ENCODE peak calls at places on chromosomes 1 and 21, in four cellular contexts. Z is H1, I is K562, A is SK-N-SH. O is an unnamed sample.

GRCh38 chr1:28439320-28439719 is 66.5 kb upstream of the RCC1 start:
- DNase-seq in Z (no peak), I (no peak), A (no peak), O (no peak)

GRCh38 chr21:27756191-27756590 is 789.3 kb upstream of the ADAMTS5 start:
- DNase-seq in Z (no peak), I (no peak), A (no peak), O (no peak)

GRCh38 chr1:108117908-108118902 is 81.9 kb downstream of the SLC25A24 start:
- DNase-seq in Z (no peak), I (no peak), A (peak), O (no peak)

GRCh38 chr1:209150114-209150513 is 433.4 kb upstream of the CAMK1G start:
- DNase-seq in Z (no peak), I (no peak), A (no peak), O (peak)

GRCh38 chr1:161160763-161161162 is 1.5 kb downstream of the USP21 start:
- DNase-seq in Z (no peak), I (no peak), A (no peak), O (no peak)

GRCh38 chr1:55584521-55585401 is 369.6 kb upstream of the USP24 start:
- DNase-seq in Z (no peak), I (no peak), A (peak), O (no peak)

GRCh38 chr1:101282314-101283087 is 45.7 kb downstream of the S1PR1 start:
- DNase-seq in Z (no peak), I (no peak), A (no peak), O (no peak)

GRCh38 chr1:11634759-11635158 is 19.5 kb downstream of the FBXO2 start:
- DNase-seq in Z (no peak), I (no peak), A (no peak), O (no peak)

GRCh38 chr21:46425566-46425965 is 33.1 kb upstream of the DIP2A start:
- DNase-seq in Z (no peak), I (no peak), A (no peak), O (no peak)

GRCh38 chr1:67614511-67614934 is 70.5 kb upstream of the GADD45A start:
- DNase-seq in Z (no peak), I (no peak), A (no peak), O (no peak)

GRCh38 chr1:63742526-63742925 is 31.3 kb upstream of the ROR1 start:
- DNase-seq in Z (no peak), I (no peak), A (no peak), O (no peak)

GRCh38 chr1:21100496-21100895 is 76.2 kb downstream of the EIF4G3 start:
- DNase-seq in Z (no peak), I (no peak), A (no peak), O (no peak)

GRCh38 chr1:239951518-239952130 is 140.1 kb upstream of the FMN2 start:
- DNase-seq in Z (no peak), I (peak), A (peak), O (peak)

GRCh38 chr1:80582980-80583379 is 1217.8 kb upstream of the ADGRL2 start:
- DNase-seq in Z (no peak), I (no peak), A (no peak), O (no peak)

GRCh38 chr1:82121421-82121820 is 320.7 kb downstream of the ADGRL2 start:
- DNase-seq in Z (no peak), I (no peak), A (no peak), O (no peak)

GRCh38 chr1:235077571-235078479 is 50.8 kb downstream of the TOMM20 start:
- DNase-seq in Z (no peak), I (no peak), A (no peak), O (no peak)

GRCh38 chr1:109253803-109254620 is 4.7 kb downstream of the CELSR2 start:
- DNase-seq in Z (no peak), I (peak), A (peak), O (no peak)

GRCh38 chr21:41960386-41960785 is 6.6 kb upstream of the C2CD2 start:
- DNase-seq in Z (no peak), I (no peak), A (no peak), O (no peak)

GRCh38 chr1:3821004-3821933 is 25.0 kb upstream of the LRRC47 start:
- DNase-seq in Z (no peak), I (peak), A (peak), O (no peak)

GRCh38 chr1:15799004-15799867 is 8.2 kb downstream of the UQCRHL start:
- DNase-seq in Z (no peak), I (peak), A (no peak), O (no peak)

GRCh38 chr1:202952818-202953217 is 5.3 kb downstream of the ADIPOR1 start:
- DNase-seq in Z (no peak), I (no peak), A (no peak), O (no peak)

GRCh38 chr1:221097479-221098281 is 218.4 kb downstream of the HLX start:
- DNase-seq in Z (no peak), I (no peak), A (no peak), O (no peak)

GRCh38 chr1:62436039-62436465 is 797 bp upstream of the USP1 start:
- DNase-seq in Z (no peak), I (no peak), A (no peak), O (peak)

GRCh38 chr1:230189276-230190183 is 122.5 kb downstream of the GALNT2 start:
- DNase-seq in Z (no peak), I (no peak), A (no peak), O (no peak)

GRCh38 chr1:12309783-12310742 is 80.2 kb downstream of the VPS13D start:
- DNase-seq in Z (no peak), I (no peak), A (no peak), O (no peak)

GRCh38 chr1:203627819-203628184 is 1.2 kb downstream of the ATP2B4 start:
- DNase-seq in Z (no peak), I (no peak), A (no peak), O (peak)

GRCh38 chr1:33468972-33469371 is 3.5 kb upstream of the ZSCAN20 start:
- DNase-seq in Z (no peak), I (no peak), A (no peak), O (no peak)

GRCh38 chr1:206538086-206538781 is 30.9 kb downstream of the RASSF5 start:
- DNase-seq in Z (no peak), I (no peak), A (no peak), O (no peak)
- TF ChIP-seq TEAD4 in Z (no peak), I (no peak), A (no peak), O (no peak)

DNA sequence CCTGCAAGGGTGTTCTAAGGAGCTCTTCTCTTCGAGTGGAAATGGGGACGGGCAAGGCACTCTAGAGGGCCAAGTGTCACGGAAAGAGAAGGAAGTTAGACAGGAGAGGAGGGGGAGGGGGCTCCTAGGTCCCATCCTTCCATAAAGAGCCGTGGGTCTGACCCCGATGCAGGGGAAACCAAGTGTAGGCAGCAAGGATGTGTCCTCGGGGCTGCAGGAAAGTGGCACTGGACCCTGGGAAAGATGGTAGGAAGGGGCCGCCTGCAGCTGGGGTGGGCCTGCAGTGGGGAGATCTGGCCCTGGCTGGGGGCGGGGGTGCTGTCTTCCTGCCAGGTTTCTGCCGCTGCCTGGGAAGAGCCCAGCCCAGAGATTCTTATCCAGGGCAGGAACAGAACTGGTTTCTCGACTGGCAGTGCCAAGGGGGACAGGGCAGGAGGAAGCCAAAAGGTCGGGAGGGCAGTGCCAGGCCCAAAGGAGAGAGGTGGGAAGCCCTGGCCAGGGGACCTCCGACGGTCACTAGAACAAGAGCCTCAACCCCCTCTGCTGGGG is 12.9 kb downstream of the CRABP2 start:
- DNase-seq in Z (no peak), I (peak), A (peak), O (no peak)
- TF ChIP-seq TEAD4 in Z (no peak), I (no peak), A (no peak), O (no peak)

DNA sequence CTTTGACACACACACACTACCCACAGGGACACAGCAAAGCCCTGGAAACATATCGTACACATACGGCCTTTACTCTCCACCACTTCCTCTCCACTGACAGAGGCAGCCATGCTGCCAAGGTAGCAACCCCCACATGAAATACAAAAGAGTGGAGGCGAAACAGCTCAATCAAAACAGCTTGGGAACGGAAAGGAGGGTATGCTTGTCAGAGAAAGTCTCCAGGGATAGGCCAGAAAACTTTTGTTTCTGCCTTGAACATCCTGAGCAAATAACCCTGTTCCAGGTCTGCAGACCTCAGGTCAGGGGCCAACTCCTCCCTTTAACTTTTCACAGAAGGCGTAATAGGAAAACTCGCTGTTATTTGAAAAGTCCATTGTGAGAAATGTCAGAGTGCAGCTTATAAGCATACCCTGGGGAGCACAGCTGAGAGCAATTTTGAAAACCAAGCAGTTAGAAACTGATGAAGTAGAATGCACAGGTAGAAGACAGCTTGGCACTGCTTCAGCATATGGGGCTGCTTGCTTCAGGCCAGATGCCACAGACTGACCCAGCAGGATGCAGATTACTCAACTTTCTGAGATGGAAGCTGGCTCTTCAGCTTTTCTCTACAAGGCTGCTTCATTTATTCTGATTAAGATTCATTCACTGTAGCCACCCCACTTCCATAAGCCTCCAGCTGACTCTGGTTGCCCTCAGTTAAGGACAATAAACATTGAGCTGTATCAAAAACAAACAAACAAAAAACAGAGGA is 18.0 kb downstream of the KIAA0319L start:
- DNase-seq in Z (no peak), I (no peak), A (no peak), O (no peak)
- TF ChIP-seq TEAD4 in Z (no peak), I (no peak), A (no peak), O (no peak)

GRCh38 chr1:54336121-54336520 is 70.1 kb downstream of the SSBP3 start:
- DNase-seq in Z (no peak), I (no peak), A (no peak), O (no peak)
- TF ChIP-seq TEAD4 in Z (no peak), I (no peak), A (no peak), O (no peak)

DNA sequence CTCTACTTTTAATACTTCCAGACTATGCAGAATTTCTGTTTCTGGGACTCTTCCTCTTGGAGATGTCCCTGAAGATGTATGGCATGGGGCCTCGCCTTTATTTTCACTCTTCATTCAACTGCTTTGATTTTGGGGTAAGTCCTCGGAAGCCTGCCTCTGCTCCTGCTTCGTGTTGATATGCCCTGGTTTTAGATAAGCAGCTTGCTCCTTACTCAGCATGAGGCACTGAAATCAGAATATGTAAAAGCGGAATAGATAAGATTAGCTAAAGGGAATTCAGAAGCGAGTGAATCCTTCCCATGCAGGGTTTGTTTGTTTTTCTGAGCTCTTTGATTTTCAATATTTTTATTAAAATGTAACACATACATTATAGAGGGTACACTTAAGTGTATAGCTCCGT is 234.7 kb downstream of the CACNA1E start:
- DNase-seq in Z (no peak), I (no peak), A (no peak), O (no peak)
- TF ChIP-seq TEAD4 in Z (no peak), I (no peak), A (no peak), O (no peak)